ENCODE peak calls at places on chromosomes 2 and 18, in eight cellular contexts. M is foreskin fibroblast; N is lower lobe of right lung; O is stimulated activated CD4-positive, alpha-beta T cell treated with anti-CD3 and anti-CD28 coated beads, Interleukin-15, amount 100 ng/mL, for 1 hour; Y is progenitor cell of endocrine pancreas; P is nephron progenitor cell; V is fibroblast of the conjunctiva; D is GM04503. T is an unnamed sample.

GRCh38 chr2:71595549-71595948 is 142.2 kb downstream of the DYSF start:
- DNase-seq in M (no peak), N (no peak), O (no peak), Y (no peak), P (no peak), V (no peak), D (no peak), T (no peak)

GRCh38 chr2:62197609-62198236 is 1.8 kb downstream of the B3GNT2 start:
- DNase-seq in M (peak; percentile 48), N (peak; percentile 75), O (no peak), Y (peak; percentile 27), P (peak; percentile 60), V (no peak), D (no peak), T (no peak)

GRCh38 chr18:12598181-12598921 is 59.6 kb downstream of the SPIRE1 start:
- DNase-seq in M (peak; percentile 58), N (no peak), O (no peak), Y (no peak), P (no peak), V (peak; percentile 31), D (peak; percentile 19), T (no peak)

GRCh38 chr18:23281626-23282436 is 146.5 kb downstream of the CABLES1 start:
- DNase-seq in M (peak; percentile 76), N (no peak), O (no peak), Y (no peak), P (no peak), V (peak; percentile 49), D (no peak), T (no peak)

GRCh38 chr2:31319391-31320175 is 85.6 kb downstream of the EHD3 start:
- DNase-seq in M (peak; percentile 91), N (peak; percentile 52), O (no peak), Y (no peak), P (no peak), V (peak; percentile 63), D (no peak), T (no peak)

GRCh38 chr2:27855476-27855875 is 34.7 kb downstream of the RBKS start:
- DNase-seq in M (peak; percentile 56), N (no peak), O (no peak), Y (no peak), P (no peak), V (no peak), D (no peak), T (no peak)

GRCh38 chr2:240822280-240822847 is 2.3 kb upstream of the KIF1A start:
- DNase-seq in M (no peak), N (no peak), O (no peak), Y (no peak), P (no peak), V (no peak), D (no peak), T (no peak)

GRCh38 chr2:188788621-188789020 is 185.6 kb upstream of the COL3A1 start:
- DNase-seq in M (peak; percentile 92), N (no peak), O (no peak), Y (no peak), P (no peak), V (peak; percentile 79), D (no peak), T (no peak)

GRCh38 chr2:240806459-240806858 is 13.6 kb downstream of the KIF1A start:
- DNase-seq in M (no peak), N (no peak), O (no peak), Y (no peak), P (no peak), V (no peak), D (no peak), T (no peak)

GRCh38 chr2:219223831-219224610 is 5.3 kb upstream of the ABCB6 start:
- DNase-seq in M (no peak), N (no peak), O (no peak), Y (no peak), P (no peak), V (no peak), D (no peak), T (no peak)

GRCh38 chr2:86686905-86687304 is 33.2 kb upstream of the RMND5A start:
- DNase-seq in M (no peak), N (no peak), O (no peak), Y (no peak), P (no peak), V (no peak), D (no peak), T (no peak)